ENCODE peak calls at places on chromosomes 5 and 9, in four cellular contexts. One of them, this sample, is unnamed.

GRCh38 chr5:139190125-139190524 is 8.0 kb downstream of the SIL1 start:
- DNase-seq in K562: no peak
- DNase-seq in endothelial cell of umbilical vein: no peak
- DNase-seq in mammary epithelial cell: no peak
- DNase-seq in this sample: peak; percentile 78

GRCh38 chr9:112869917-112870316 is 20.8 kb downstream of the SLC46A2 start:
- DNase-seq in K562: no peak
- DNase-seq in mammary epithelial cell: no peak
- DNase-seq in endothelial cell of umbilical vein: no peak
- DNase-seq in this sample: no peak

GRCh38 chr5:180172447-180173197 is 36.4 kb downstream of the RASGEF1C start:
- DNase-seq in K562: no peak
- DNase-seq in endothelial cell of umbilical vein: no peak
- DNase-seq in mammary epithelial cell: no peak
- DNase-seq in this sample: peak; percentile 63

GRCh38 chr5:160837749-160838593 is 14.0 kb downstream of the ATP10B start:
- DNase-seq in endothelial cell of umbilical vein: no peak
- DNase-seq in mammary epithelial cell: peak; percentile 92
- DNase-seq in K562: no peak
- DNase-seq in this sample: no peak

GRCh38 chr5:112563169-112563826 is 144.2 kb upstream of the EPB41L4A start:
- DNase-seq in endothelial cell of umbilical vein: no peak
- DNase-seq in mammary epithelial cell: no peak
- DNase-seq in K562: no peak
- DNase-seq in this sample: no peak

GRCh38 chr9:110291921-110292575 is 35.7 kb upstream of the TXN start:
- DNase-seq in endothelial cell of umbilical vein: no peak
- DNase-seq in mammary epithelial cell: peak; percentile 51
- DNase-seq in K562: no peak
- DNase-seq in this sample: no peak

GRCh38 chr9:97981828-97982164 is 1.3 kb upstream of the ANP32B start:
- DNase-seq in mammary epithelial cell: no peak
- DNase-seq in endothelial cell of umbilical vein: no peak
- DNase-seq in K562: peak; percentile 56
- DNase-seq in this sample: no peak

GRCh38 chr5:149212203-149212951 is 59.3 kb upstream of the AFAP1L1 start:
- DNase-seq in mammary epithelial cell: no peak
- DNase-seq in K562: no peak
- DNase-seq in endothelial cell of umbilical vein: peak; percentile 93
- DNase-seq in this sample: peak; percentile 92

GRCh38 chr5:72818866-72819534 is 2.5 kb downstream of the TNPO1 start:
- DNase-seq in endothelial cell of umbilical vein: peak; percentile 81
- DNase-seq in mammary epithelial cell: peak; percentile 58
- DNase-seq in K562: peak; percentile 80
- DNase-seq in this sample: no peak

GRCh38 chr5:92991681-92992472 is 589.1 kb downstream of the NR2F1-AS1 start:
- DNase-seq in K562: no peak
- DNase-seq in endothelial cell of umbilical vein: peak; percentile 74
- DNase-seq in mammary epithelial cell: no peak
- DNase-seq in this sample: no peak

GRCh38 chr5:68193481-68194036 is 22.0 kb upstream of the PIK3R1 start:
- DNase-seq in endothelial cell of umbilical vein: peak; percentile 12
- DNase-seq in K562: no peak
- DNase-seq in mammary epithelial cell: peak; percentile 58
- DNase-seq in this sample: no peak

GRCh38 chr9:119050281-119050680 is 319.0 kb downstream of the BRINP1 start:
- DNase-seq in mammary epithelial cell: peak; percentile 60
- DNase-seq in K562: no peak
- DNase-seq in endothelial cell of umbilical vein: no peak
- DNase-seq in this sample: no peak

GRCh38 chr9:95822583-95823431 is 52.7 kb upstream of the ERCC6L2 start:
- DNase-seq in mammary epithelial cell: peak; percentile 73
- DNase-seq in K562: no peak
- DNase-seq in endothelial cell of umbilical vein: peak; percentile 79
- DNase-seq in this sample: peak; percentile 92

GRCh38 chr5:173180331-173180730 is 36.0 kb downstream of the BNIP1 start:
- DNase-seq in mammary epithelial cell: no peak
- DNase-seq in endothelial cell of umbilical vein: no peak
- DNase-seq in K562: no peak
- DNase-seq in this sample: no peak

GRCh38 chr5:10303699-10304170 is 4.0 kb downstream of the CMBL start:
- DNase-seq in endothelial cell of umbilical vein: no peak
- DNase-seq in mammary epithelial cell: no peak
- DNase-seq in K562: peak; percentile 91
- DNase-seq in this sample: no peak

GRCh38 chr5:66986009-66986408 is 210.6 kb downstream of the CD180 start:
- DNase-seq in mammary epithelial cell: no peak
- DNase-seq in K562: no peak
- DNase-seq in endothelial cell of umbilical vein: no peak
- DNase-seq in this sample: no peak

GRCh38 chr5:174335682-174336364 is 290.3 kb downstream of the NSG2 start:
- DNase-seq in mammary epithelial cell: no peak
- DNase-seq in endothelial cell of umbilical vein: no peak
- DNase-seq in K562: no peak
- DNase-seq in this sample: peak; percentile 92

GRCh38 chr5:72624641-72625236 is 117.5 kb upstream of the ZNF366 start:
- DNase-seq in endothelial cell of umbilical vein: peak; percentile 83
- DNase-seq in K562: no peak
- DNase-seq in mammary epithelial cell: no peak
- DNase-seq in this sample: peak; percentile 83

GRCh38 chr9:76650692-76651091 is 113.5 kb upstream of the PCA3 start:
- DNase-seq in mammary epithelial cell: no peak
- DNase-seq in endothelial cell of umbilical vein: peak; percentile 26
- DNase-seq in K562: no peak
- DNase-seq in this sample: no peak

GRCh38 chr5:141657937-141658545 is 6.8 kb upstream of the FCHSD1 start:
- DNase-seq in mammary epithelial cell: peak; percentile 82
- DNase-seq in K562: peak; percentile 72
- DNase-seq in endothelial cell of umbilical vein: peak; percentile 77
- DNase-seq in this sample: peak; percentile 97

GRCh38 chr5:125093776-125094175 is 347.3 kb upstream of the ZNF608 start:
- DNase-seq in endothelial cell of umbilical vein: peak; percentile 90
- DNase-seq in mammary epithelial cell: peak; percentile 85
- DNase-seq in K562: no peak
- DNase-seq in this sample: peak; percentile 90

GRCh38 chr9:708182-708555 is 133.3 kb upstream of the DMRT1 start:
- DNase-seq in mammary epithelial cell: no peak
- DNase-seq in K562: no peak
- DNase-seq in endothelial cell of umbilical vein: no peak
- DNase-seq in this sample: no peak
- H2AFZ ChIP-seq in mammary epithelial cell: no peak overlapping the region
- H2AFZ ChIP-seq in K562: no peak overlapping the region
- H2AFZ ChIP-seq in endothelial cell of umbilical vein: peak overlapping the region; percentile 35
- H2AFZ ChIP-seq in this sample: peak overlapping the region; percentile 25

DNA sequence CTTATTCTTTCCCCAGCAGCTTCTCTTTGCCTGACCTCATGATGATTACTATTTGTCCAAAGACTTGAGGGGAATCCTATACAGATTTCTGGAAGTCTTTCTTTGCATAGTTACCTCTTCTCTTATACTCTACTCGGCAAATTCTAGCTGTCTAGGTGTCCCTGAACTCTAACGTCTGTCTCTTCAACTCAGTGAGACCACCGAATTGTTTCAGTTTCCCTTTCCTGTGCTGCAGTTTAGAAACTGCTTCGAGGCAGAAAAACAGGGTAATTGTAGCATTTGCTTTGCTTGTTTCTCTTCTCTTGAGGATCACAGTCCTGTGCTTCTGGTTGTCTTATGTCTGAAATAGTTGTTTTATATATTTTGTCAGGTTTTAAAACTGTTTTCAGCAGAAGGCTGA is 14.8 kb downstream of the LVRN start:
- DNase-seq in K562: no peak
- DNase-seq in endothelial cell of umbilical vein: peak; percentile 42
- DNase-seq in mammary epithelial cell: no peak
- DNase-seq in this sample: no peak
- H3K4me1 ChIP-seq in K562: no peaks in the 10 kb centered on the region
- H3K4me1 ChIP-seq in endothelial cell of umbilical vein: peaks cover 19% of the 10 kb centered on the region
- H3K4me1 ChIP-seq in mammary epithelial cell: no peaks in the 10 kb centered on the region
- H3K4me1 ChIP-seq in this sample: peaks cover 21% of the 10 kb centered on the region

DNA sequence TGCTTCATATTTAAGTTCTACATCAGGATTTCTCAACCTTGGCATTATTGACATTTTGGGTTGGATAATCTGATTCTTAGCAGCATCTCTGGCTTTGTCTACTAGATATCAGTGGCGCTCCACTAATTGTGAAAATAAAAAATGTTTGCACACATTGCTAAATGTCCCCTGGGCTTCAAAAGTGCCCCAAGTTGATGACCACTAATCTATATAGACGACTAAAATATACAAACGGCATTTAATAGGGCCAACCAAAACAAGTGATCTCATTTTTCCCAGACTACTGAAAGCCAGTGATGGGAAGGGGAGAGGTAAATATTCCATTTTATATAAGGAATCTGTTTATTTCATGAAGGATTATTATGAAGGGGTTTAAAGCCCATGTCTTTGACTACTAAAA is 118.6 kb downstream of the HOMER1 start:
- DNase-seq in mammary epithelial cell: no peak
- DNase-seq in endothelial cell of umbilical vein: no peak
- DNase-seq in K562: no peak
- DNase-seq in this sample: no peak
- H3K4me2 ChIP-seq in mammary epithelial cell: no peak overlapping the region
- H3K4me2 ChIP-seq in endothelial cell of umbilical vein: no peak overlapping the region
- H3K4me2 ChIP-seq in K562: no peak overlapping the region
- H3K4me2 ChIP-seq in this sample: no peak overlapping the region

GRCh38 chr5:150468206-150468605 is 18.7 kb upstream of the RPS14 start:
- DNase-seq in K562: no peak
- DNase-seq in mammary epithelial cell: no peak
- DNase-seq in endothelial cell of umbilical vein: no peak
- DNase-seq in this sample: no peak

GRCh38 chr5:150479416-150479815 is 28.5 kb upstream of the NDST1 start:
- DNase-seq in mammary epithelial cell: no peak
- DNase-seq in endothelial cell of umbilical vein: no peak
- DNase-seq in K562: no peak
- DNase-seq in this sample: peak; percentile 57

GRCh38 chr5:150469718-150470470 is 20.4 kb upstream of the RPS14 start:
- DNase-seq in mammary epithelial cell: peak; percentile 80
- DNase-seq in endothelial cell of umbilical vein: peak; percentile 47
- DNase-seq in K562: no peak
- DNase-seq in this sample: peak; percentile 93

GRCh38 chr5:150473673-150474358 is 24.3 kb upstream of the RPS14 start:
- DNase-seq in mammary epithelial cell: peak; percentile 85
- DNase-seq in K562: no peak
- DNase-seq in endothelial cell of umbilical vein: no peak
- DNase-seq in this sample: peak; percentile 34
- H2AFZ ChIP-seq in mammary epithelial cell: peak overlapping the region; percentile 29
- H2AFZ ChIP-seq in K562: no peak overlapping the region
- H2AFZ ChIP-seq in endothelial cell of umbilical vein: no peak overlapping the region
- H2AFZ ChIP-seq in this sample: no peak overlapping the region

GRCh38 chr5:5009240-5009639 is 130.9 kb upstream of the ADAMTS16 start:
- DNase-seq in K562: no peak
- DNase-seq in endothelial cell of umbilical vein: no peak
- DNase-seq in mammary epithelial cell: no peak
- DNase-seq in this sample: no peak
- H3K4me1 ChIP-seq in K562: no peaks in the 10 kb centered on the region
- H3K4me1 ChIP-seq in endothelial cell of umbilical vein: no peaks in the 10 kb centered on the region
- H3K4me1 ChIP-seq in mammary epithelial cell: no peaks in the 10 kb centered on the region
- H3K4me1 ChIP-seq in this sample: peaks cover 4% of the 10 kb centered on the region

GRCh38 chr5:177598477-177598876 is 1.5 kb upstream of the B4GALT7 start:
- DNase-seq in endothelial cell of umbilical vein: peak; percentile 38
- DNase-seq in K562: no peak
- DNase-seq in mammary epithelial cell: no peak
- DNase-seq in this sample: peak; percentile 77
- H3K4me2 ChIP-seq in endothelial cell of umbilical vein: peak overlapping the region; percentile 39
- H3K4me2 ChIP-seq in K562: peak overlapping the region; percentile 24
- H3K4me2 ChIP-seq in mammary epithelial cell: no peak overlapping the region
- H3K4me2 ChIP-seq in this sample: peak overlapping the region; percentile 9

DNA sequence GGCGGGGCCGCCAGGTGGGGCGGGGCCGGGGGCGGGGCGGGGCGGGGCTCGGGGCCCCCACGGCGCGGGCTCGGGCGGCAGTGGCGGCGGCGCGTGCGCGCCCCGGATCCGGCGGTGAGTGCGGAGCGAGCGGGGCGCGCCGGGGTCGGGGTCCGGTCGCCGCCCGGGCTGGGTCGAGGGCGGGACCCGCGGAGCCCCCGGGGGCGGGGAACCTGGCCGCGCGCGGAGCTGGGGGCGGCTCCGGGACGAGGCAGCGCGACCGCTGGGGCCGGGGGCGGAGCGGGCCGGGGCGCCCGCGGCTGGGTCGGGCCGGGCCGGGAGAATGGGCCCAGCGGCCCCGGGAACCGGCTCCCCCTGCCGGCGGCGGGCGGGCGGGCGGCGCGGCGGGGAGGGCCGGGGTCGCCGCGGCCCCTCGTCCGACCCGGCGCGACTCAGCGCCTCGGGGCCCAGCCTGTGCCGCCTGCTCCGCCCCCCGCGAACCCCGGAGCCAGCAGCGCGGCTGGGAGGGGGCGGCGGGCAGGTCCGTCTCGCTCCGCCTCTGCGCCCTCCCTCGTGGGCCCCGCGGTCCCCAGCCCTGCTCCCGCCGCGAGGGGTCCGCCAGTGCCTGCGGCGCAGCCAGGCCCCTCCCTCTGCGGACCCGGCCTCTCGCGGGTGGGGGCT is 3.1 kb downstream of the EGFL7 start:
- DNase-seq in endothelial cell of umbilical vein: no peak
- DNase-seq in K562: peak; percentile 65
- DNase-seq in mammary epithelial cell: no peak
- DNase-seq in this sample: peak; percentile 97
- H2AFZ ChIP-seq in endothelial cell of umbilical vein: no peak overlapping the region
- H2AFZ ChIP-seq in K562: no peak overlapping the region
- H2AFZ ChIP-seq in mammary epithelial cell: peak overlapping the region; percentile 62
- H2AFZ ChIP-seq in this sample: no peak overlapping the region